ENCODE peak calls at places on chromosomes 6 and 20, in seven cellular contexts. One of them, this sample, is unnamed.
A peak's percentile ranks its signal among the peaks of the same experiment; 100 is the strongest.

GRCh38 chr6:31713991-31714684 is 1.0 kb upstream of the LY6G6D start:
- DNase-seq in DND-41: no peak
- DNase-seq in epithelial cell of esophagus: no peak
- DNase-seq in aorta: no peak
- DNase-seq in transverse colon: peak; percentile 34
- DNase-seq in upper lobe of right lung: no peak
- DNase-seq in tibial nerve: no peak
- DNase-seq in this sample: no peak

GRCh38 chr20:36624925-36625324 is 19.3 kb downstream of the RAB5IF start:
- DNase-seq in DND-41: no peak
- DNase-seq in epithelial cell of esophagus: no peak
- DNase-seq in aorta: no peak
- DNase-seq in transverse colon: no peak
- DNase-seq in upper lobe of right lung: no peak
- DNase-seq in tibial nerve: no peak
- DNase-seq in this sample: no peak

GRCh38 chr20:61447950-61448349 is 195.9 kb downstream of the CDH4 start:
- DNase-seq in DND-41: no peak
- DNase-seq in epithelial cell of esophagus: no peak
- DNase-seq in aorta: no peak
- DNase-seq in transverse colon: no peak
- DNase-seq in upper lobe of right lung: no peak
- DNase-seq in tibial nerve: no peak
- DNase-seq in this sample: no peak

GRCh38 chr20:35953411-35954199 is 697 bp downstream of the SCAND1 start:
- DNase-seq in DND-41: peak; percentile 81
- DNase-seq in epithelial cell of esophagus: peak; percentile 49
- DNase-seq in aorta: peak; percentile 86
- DNase-seq in transverse colon: peak; percentile 60
- DNase-seq in upper lobe of right lung: peak; percentile 82
- DNase-seq in tibial nerve: no peak
- DNase-seq in this sample: no peak

GRCh38 chr20:42678895-42679294 is 510.8 kb downstream of the PTPRT start:
- DNase-seq in DND-41: no peak
- DNase-seq in epithelial cell of esophagus: peak; percentile 2
- DNase-seq in aorta: no peak
- DNase-seq in transverse colon: no peak
- DNase-seq in upper lobe of right lung: no peak
- DNase-seq in tibial nerve: no peak
- DNase-seq in this sample: no peak

GRCh38 chr6:117168296-117169059 is 96.9 kb upstream of the VGLL2 start:
- DNase-seq in DND-41: no peak
- DNase-seq in epithelial cell of esophagus: no peak
- DNase-seq in aorta: no peak
- DNase-seq in transverse colon: no peak
- DNase-seq in upper lobe of right lung: no peak
- DNase-seq in tibial nerve: no peak
- DNase-seq in this sample: no peak

GRCh38 chr6:88177961-88178464 is 11.9 kb upstream of the CNR1 start:
- DNase-seq in DND-41: no peak
- DNase-seq in epithelial cell of esophagus: peak; percentile 13
- DNase-seq in aorta: no peak
- DNase-seq in transverse colon: no peak
- DNase-seq in upper lobe of right lung: no peak
- DNase-seq in tibial nerve: no peak
- DNase-seq in this sample: no peak

GRCh38 chr20:45972500-45973183 is 639 bp upstream of the ZNF335 start:
- DNase-seq in DND-41: no peak
- DNase-seq in epithelial cell of esophagus: peak; percentile 99
- DNase-seq in aorta: peak; percentile 46
- DNase-seq in transverse colon: peak; percentile 13
- DNase-seq in upper lobe of right lung: peak; percentile 59
- DNase-seq in tibial nerve: no peak
- DNase-seq in this sample: no peak

GRCh38 chr20:7025635-7026034 is 258.1 kb downstream of the BMP2 start:
- DNase-seq in DND-41: no peak
- DNase-seq in epithelial cell of esophagus: no peak
- DNase-seq in aorta: no peak
- DNase-seq in transverse colon: no peak
- DNase-seq in upper lobe of right lung: no peak
- DNase-seq in tibial nerve: no peak
- DNase-seq in this sample: no peak

GRCh38 chr6:85684809-85685171 is 42.1 kb upstream of the SYNCRIP start:
- DNase-seq in DND-41: no peak
- DNase-seq in epithelial cell of esophagus: no peak
- DNase-seq in aorta: no peak
- DNase-seq in transverse colon: no peak
- DNase-seq in upper lobe of right lung: no peak
- DNase-seq in tibial nerve: no peak
- DNase-seq in this sample: no peak

GRCh38 chr6:129236110-129236509 is 353.2 kb downstream of the LAMA2 start:
- DNase-seq in DND-41: no peak
- DNase-seq in epithelial cell of esophagus: no peak
- DNase-seq in aorta: no peak
- DNase-seq in transverse colon: no peak
- DNase-seq in upper lobe of right lung: no peak
- DNase-seq in tibial nerve: no peak
- DNase-seq in this sample: no peak

GRCh38 chr6:144285798-144286502 is 815 bp downstream of the UTRN start:
- DNase-seq in DND-41: peak; percentile 51
- DNase-seq in epithelial cell of esophagus: peak; percentile 28
- DNase-seq in aorta: peak; percentile 91
- DNase-seq in transverse colon: peak; percentile 78
- DNase-seq in upper lobe of right lung: peak; percentile 92
- DNase-seq in tibial nerve: peak; percentile 57
- DNase-seq in this sample: no peak

GRCh38 chr6:9248125-9248524 is 812.8 kb upstream of the SLC35B3 start:
- DNase-seq in DND-41: no peak
- DNase-seq in epithelial cell of esophagus: peak; percentile 50
- DNase-seq in aorta: no peak
- DNase-seq in transverse colon: no peak
- DNase-seq in upper lobe of right lung: no peak
- DNase-seq in tibial nerve: no peak
- DNase-seq in this sample: no peak

GRCh38 chr20:57282691-57283361 is 16.4 kb upstream of the BMP7 start:
- DNase-seq in DND-41: no peak
- DNase-seq in epithelial cell of esophagus: no peak
- DNase-seq in aorta: no peak
- DNase-seq in transverse colon: no peak
- DNase-seq in upper lobe of right lung: no peak
- DNase-seq in tibial nerve: no peak
- DNase-seq in this sample: no peak

GRCh38 chr20:48283470-48284110 is 498.3 kb upstream of the SULF2 start:
- DNase-seq in DND-41: no peak
- DNase-seq in epithelial cell of esophagus: peak; percentile 80
- DNase-seq in aorta: peak; percentile 88
- DNase-seq in transverse colon: peak; percentile 25
- DNase-seq in upper lobe of right lung: peak; percentile 68
- DNase-seq in tibial nerve: peak; percentile 43
- DNase-seq in this sample: peak; percentile 77

GRCh38 chr6:43176423-43176786 is 5.3 kb downstream of the SRF start:
- DNase-seq in DND-41: no peak
- DNase-seq in epithelial cell of esophagus: no peak
- DNase-seq in aorta: peak; percentile 71
- DNase-seq in transverse colon: no peak
- DNase-seq in upper lobe of right lung: no peak
- DNase-seq in tibial nerve: no peak
- DNase-seq in this sample: no peak

GRCh38 chr6:170096191-170096802 is 194.6 kb downstream of the DLL1 start:
- DNase-seq in DND-41: no peak
- DNase-seq in epithelial cell of esophagus: no peak
- DNase-seq in aorta: peak; percentile 74
- DNase-seq in transverse colon: no peak
- DNase-seq in upper lobe of right lung: peak; percentile 46
- DNase-seq in tibial nerve: no peak
- DNase-seq in this sample: no peak

DNA sequence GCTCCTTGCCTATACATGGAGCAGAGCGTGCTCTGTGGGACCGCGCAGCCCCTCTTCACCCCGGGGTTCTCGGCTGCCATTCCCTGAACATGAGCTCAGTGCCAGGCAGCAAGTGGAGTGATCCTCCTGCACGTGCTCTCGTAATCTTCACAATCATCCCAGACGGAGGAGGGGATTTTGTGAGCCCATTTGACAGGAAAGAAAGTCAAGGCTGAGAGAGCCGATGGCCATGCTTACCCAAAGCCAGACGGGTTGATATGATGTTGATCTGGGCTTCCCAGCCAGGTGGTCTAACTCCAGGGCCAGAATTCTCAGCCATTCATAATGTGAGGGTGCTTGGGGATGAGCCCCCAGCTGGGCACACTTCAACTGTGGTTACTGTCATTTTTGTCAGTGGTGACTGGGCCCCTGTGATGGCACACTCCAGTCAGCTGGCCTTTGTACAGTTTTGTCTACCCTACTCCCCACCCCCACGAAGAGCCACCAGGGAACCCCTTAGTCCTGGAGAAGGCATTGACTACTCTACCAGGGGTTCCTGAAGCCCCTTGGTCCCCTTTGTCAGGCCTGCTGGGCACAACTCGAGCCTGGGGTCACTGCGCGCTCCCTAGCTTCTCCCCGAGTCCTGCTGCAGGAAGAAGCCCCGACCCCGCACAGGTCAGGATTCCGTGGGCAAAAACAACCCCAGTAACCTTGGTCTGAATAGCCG is 1.5 kb downstream of the APCDD1L start:
- DNase-seq in DND-41: no peak
- DNase-seq in epithelial cell of esophagus: no peak
- DNase-seq in aorta: no peak
- DNase-seq in transverse colon: no peak
- DNase-seq in upper lobe of right lung: no peak
- DNase-seq in tibial nerve: no peak
- DNase-seq in this sample: no peak
- H3K4me3 ChIP-seq in DND-41: no peak overlapping the region
- H3K4me3 ChIP-seq in epithelial cell of esophagus: no peak overlapping the region
- H3K4me3 ChIP-seq in aorta: no peak overlapping the region
- H3K4me3 ChIP-seq in transverse colon: no peak overlapping the region
- H3K4me3 ChIP-seq in upper lobe of right lung: no peak overlapping the region
- H3K4me3 ChIP-seq in tibial nerve: no peak overlapping the region
- H3K4me3 ChIP-seq in this sample: peak overlapping the region; percentile 62

DNA sequence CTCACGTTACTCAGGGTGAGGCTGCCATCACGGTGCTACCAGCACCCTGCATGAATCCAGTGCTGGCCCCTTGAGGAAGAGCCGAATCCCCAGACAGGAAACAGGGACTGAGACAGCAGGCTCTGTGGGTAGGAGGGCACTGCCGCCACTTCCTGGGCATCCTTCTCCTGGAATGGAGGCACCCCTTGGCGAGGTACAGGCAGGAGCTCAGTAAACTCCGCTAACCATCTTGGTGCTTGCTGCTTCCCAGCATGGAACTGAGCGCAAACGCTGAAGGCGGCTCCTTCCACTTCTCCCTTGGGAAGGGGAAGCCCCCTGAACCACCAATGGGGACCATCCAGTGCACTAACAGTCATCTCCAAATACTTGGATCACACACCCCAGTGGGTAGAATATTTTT is 13.5 kb upstream of the CCDC167 start:
- DNase-seq in DND-41: no peak
- DNase-seq in epithelial cell of esophagus: no peak
- DNase-seq in aorta: no peak
- DNase-seq in transverse colon: no peak
- DNase-seq in upper lobe of right lung: no peak
- DNase-seq in tibial nerve: no peak
- DNase-seq in this sample: no peak
- H3K4me3 ChIP-seq in DND-41: no peak overlapping the region
- H3K4me3 ChIP-seq in epithelial cell of esophagus: no peak overlapping the region
- H3K4me3 ChIP-seq in aorta: no peak overlapping the region
- H3K4me3 ChIP-seq in transverse colon: no peak overlapping the region
- H3K4me3 ChIP-seq in upper lobe of right lung: no peak overlapping the region
- H3K4me3 ChIP-seq in tibial nerve: no peak overlapping the region
- H3K4me3 ChIP-seq in this sample: no peak overlapping the region

GRCh38 chr6:46015119-46015968 is at the start of gene CLIC5:
- DNase-seq in DND-41: no peak
- DNase-seq in epithelial cell of esophagus: no peak
- DNase-seq in aorta: peak; percentile 79
- DNase-seq in transverse colon: peak; percentile 68
- DNase-seq in upper lobe of right lung: peak; percentile 76
- DNase-seq in tibial nerve: no peak
- DNase-seq in this sample: no peak
- H3K4me3 ChIP-seq in DND-41: no peak within 1 kb of the TSS
- H3K4me3 ChIP-seq in epithelial cell of esophagus: peak within 1 kb of the TSS; percentile 8
- H3K4me3 ChIP-seq in aorta: peak within 1 kb of the TSS; percentile 1
- H3K4me3 ChIP-seq in transverse colon: peak within 1 kb of the TSS; percentile 50
- H3K4me3 ChIP-seq in upper lobe of right lung: peak within 1 kb of the TSS; percentile 62
- H3K4me3 ChIP-seq in tibial nerve: peak within 1 kb of the TSS; percentile 54
- H3K4me3 ChIP-seq in this sample: peak within 1 kb of the TSS; percentile 24

GRCh38 chr6:139534472-139535115 is 160.1 kb upstream of the CITED2 start:
- DNase-seq in DND-41: no peak
- DNase-seq in epithelial cell of esophagus: no peak
- DNase-seq in aorta: no peak
- DNase-seq in transverse colon: no peak
- DNase-seq in upper lobe of right lung: no peak
- DNase-seq in tibial nerve: no peak
- DNase-seq in this sample: no peak

GRCh38 chr6:139531716-139532115 is 157.3 kb upstream of the CITED2 start:
- DNase-seq in DND-41: no peak
- DNase-seq in epithelial cell of esophagus: no peak
- DNase-seq in aorta: no peak
- DNase-seq in transverse colon: no peak
- DNase-seq in upper lobe of right lung: no peak
- DNase-seq in tibial nerve: no peak
- DNase-seq in this sample: no peak

GRCh38 chr6:139531148-139531547 is 156.7 kb upstream of the CITED2 start:
- DNase-seq in DND-41: no peak
- DNase-seq in epithelial cell of esophagus: peak; percentile 39
- DNase-seq in aorta: no peak
- DNase-seq in transverse colon: peak; percentile 14
- DNase-seq in upper lobe of right lung: no peak
- DNase-seq in tibial nerve: no peak
- DNase-seq in this sample: no peak

GRCh38 chr6:139533166-139533565 is 158.7 kb upstream of the CITED2 start:
- DNase-seq in DND-41: no peak
- DNase-seq in epithelial cell of esophagus: no peak
- DNase-seq in aorta: no peak
- DNase-seq in transverse colon: no peak
- DNase-seq in upper lobe of right lung: no peak
- DNase-seq in tibial nerve: no peak
- DNase-seq in this sample: no peak

GRCh38 chr6:139533573-139534471 is 159.4 kb upstream of the CITED2 start:
- DNase-seq in DND-41: no peak
- DNase-seq in epithelial cell of esophagus: peak; percentile 70
- DNase-seq in aorta: no peak
- DNase-seq in transverse colon: peak; percentile 74
- DNase-seq in upper lobe of right lung: peak; percentile 71
- DNase-seq in tibial nerve: no peak
- DNase-seq in this sample: peak; percentile 83
- H3K4me3 ChIP-seq in DND-41: no peak overlapping the region
- H3K4me3 ChIP-seq in epithelial cell of esophagus: peak overlapping the region; percentile 1
- H3K4me3 ChIP-seq in aorta: no peak overlapping the region
- H3K4me3 ChIP-seq in transverse colon: peak overlapping the region; percentile 11
- H3K4me3 ChIP-seq in upper lobe of right lung: peak overlapping the region; percentile 11
- H3K4me3 ChIP-seq in tibial nerve: peak overlapping the region; percentile 2
- H3K4me3 ChIP-seq in this sample: no peak overlapping the region

GRCh38 chr6:112330071-112330876 is 16.9 kb upstream of the RFPL4B start:
- DNase-seq in DND-41: no peak
- DNase-seq in epithelial cell of esophagus: peak; percentile 91
- DNase-seq in aorta: no peak
- DNase-seq in transverse colon: no peak
- DNase-seq in upper lobe of right lung: no peak
- DNase-seq in tibial nerve: no peak
- DNase-seq in this sample: no peak
- H3K4me3 ChIP-seq in DND-41: no peak overlapping the region
- H3K4me3 ChIP-seq in epithelial cell of esophagus: no peak overlapping the region
- H3K4me3 ChIP-seq in aorta: no peak overlapping the region
- H3K4me3 ChIP-seq in transverse colon: no peak overlapping the region
- H3K4me3 ChIP-seq in upper lobe of right lung: no peak overlapping the region
- H3K4me3 ChIP-seq in tibial nerve: no peak overlapping the region
- H3K4me3 ChIP-seq in this sample: no peak overlapping the region